ENCODE peak calls at places on chromosomes 4 and X, in seven cellular contexts. D is cardiac septum; W is stimulated activated CD4-positive, alpha-beta T cell treated with anti-CD3 and anti-CD28 coated beads, Interleukin-2, amount 100 ng/mL, for 48 hours; J is heart left ventricle; L is mesendoderm; K is memory B cell; E is fibroblast of the conjunctiva. Q is an unnamed sample.

GRCh38 chrX:112218388-112218787 is 135.8 kb upstream of the TRPC5 start:
- DNase-seq in J (no peak), L (peak), E (no peak), D (no peak), K (no peak), W (no peak), Q (no peak)

GRCh38 chrX:80266979-80267378 is 153.3 kb upstream of the TENT5D start:
- DNase-seq in L (no peak), K (no peak), J (no peak), W (no peak), D (no peak), E (no peak), Q (no peak)

GRCh38 chrX:43121637-43122036 is 343.7 kb upstream of the PPP1R2C start:
- DNase-seq in E (no peak), D (no peak), L (peak), W (no peak), J (no peak), K (no peak), Q (peak)

GRCh38 chrX:105331244-105331643 is 110.8 kb upstream of the TEX13A start:
- DNase-seq in W (no peak), K (no peak), D (no peak), J (no peak), E (peak), L (no peak), Q (no peak)

GRCh38 chrX:81308086-81308852 is 106.4 kb downstream of the SH3BGRL start:
- DNase-seq in W (no peak), E (no peak), L (no peak), D (no peak), J (no peak), K (no peak), Q (no peak)

GRCh38 chrX:110992611-110993010 is 103.4 kb upstream of the PAK3 start:
- DNase-seq in E (no peak), J (no peak), W (peak), K (no peak), D (no peak), L (peak), Q (peak)

GRCh38 chrX:153564047-153564606 is 34.8 kb downstream of the CCNQ start:
- DNase-seq in K (no peak), E (no peak), J (peak), L (no peak), W (no peak), D (no peak), Q (no peak)

GRCh38 chrX:76279007-76279406 is 106.1 kb downstream of the PBDC1 start:
- DNase-seq in L (peak), K (peak), J (no peak), W (peak), E (peak), D (no peak), Q (peak)

GRCh38 chrX:70445197-70445656 is 592 bp downstream of the DLG3 start:
- DNase-seq in E (no peak), W (no peak), K (no peak), J (no peak), D (no peak), L (no peak), Q (no peak)

GRCh38 chr4:70240192-70240591 is 2.2 kb upstream of the CSN3 start:
- DNase-seq in D (no peak), W (no peak), E (no peak), J (no peak), L (peak), K (no peak), Q (no peak)

GRCh38 chr4:1793496-1793840 is 375 bp downstream of the FGFR3 start:
- DNase-seq in E (no peak), D (no peak), L (peak), W (peak), J (peak), K (no peak), Q (no peak)

GRCh38 chr4:76737180-76737579 is 160.8 kb downstream of the SOWAHB start:
- DNase-seq in E (no peak), J (no peak), L (no peak), K (no peak), W (no peak), D (no peak), Q (no peak)

GRCh38 chr4:9703391-9703790 is 78.0 kb upstream of the DRD5 start:
- DNase-seq in J (peak), L (peak), K (peak), D (no peak), W (peak), E (no peak), Q (peak)

GRCh38 chrX:110383414-110383813 is 24.8 kb downstream of the RTL9 start:
- DNase-seq in W (no peak), K (no peak), L (no peak), J (no peak), E (no peak), D (no peak), Q (no peak)

GRCh38 chrX:46757052-46757451 is 1.9 kb downstream of the SLC9A7 start:
- DNase-seq in E (no peak), J (no peak), W (no peak), L (no peak), D (no peak), K (no peak), Q (no peak)

GRCh38 chr4:118586357-118586790 is 98.8 kb upstream of the METTL14 start:
- DNase-seq in L (no peak), K (no peak), D (no peak), E (no peak), J (peak), W (no peak), Q (no peak)

GRCh38 chr4:169620846-169621228 is 459 bp downstream of the CLCN3 start:
- DNase-seq in W (no peak), K (no peak), J (no peak), D (no peak), L (peak), E (no peak), Q (peak)

GRCh38 chr4:37956941-37957340 is 3.3 kb upstream of the PTTG2 start:
- DNase-seq in J (no peak), L (no peak), E (no peak), W (no peak), D (no peak), K (no peak), Q (no peak)

GRCh38 chrX:134236690-134237362 is at the start of gene CCDC160:
- DNase-seq in E (peak), W (no peak), D (no peak), J (peak), K (peak), L (peak), Q (no peak)

GRCh38 chrX:101617211-101618191 is at the start of gene ARMCX6:
- DNase-seq in K (peak), E (peak), L (peak), J (peak), W (peak), D (peak), Q (peak)

GRCh38 chr4:159137176-159137575 is 34.3 kb downstream of the RAPGEF2 start:
- DNase-seq in L (peak), K (no peak), E (no peak), J (no peak), D (no peak), W (no peak), Q (no peak)